ENCODE peak calls at places on chromosomes 6 and 20, in ten cellular contexts. E is T-helper 1 cell; I is naive thymus-derived CD4-positive, alpha-beta T cell; D is activated naive CD8-positive, alpha-beta T cell treated with anti-CD3 and anti-CD28 coated beads, Interleukin-2, amount 50 U/mL, for 24 hours; S is stimulated activated CD8-positive, alpha-beta memory T cell treated with anti-CD3 and anti-CD28 coated beads, Interleukin-2, amount 100 ng/mL, for 1 hour; U is AG04450; N is activated T-helper 2 cell treated with anti-CD3 and anti-CD28 coated beads, Interferon-gamma antibody, Interleukin-2, Interleukin-4, amounts not matched to agents 10 μg/mL and 5 μg/mL and 100 μg/mL, durations not matched to agents 14 hours and 24 hours and 36 hours; L is tibial artery; P is GM12891; A is small intestine. F is an unnamed sample.

GRCh38 chr6:141261016-141261671 is 871.6 kb upstream of the GJE1 start:
- DNase-seq in P (no peak), N (no peak), U (no peak), L (no peak), A (peak; percentile 16), D (no peak), E (no peak), I (no peak), S (no peak), F (no peak)

GRCh38 chr20:35306931-35307517 is 14.8 kb upstream of the FAM83C start:
- DNase-seq in A (peak; percentile 73), I (peak; percentile 19), U (no peak), S (no peak), E (no peak), D (no peak), N (peak; percentile 26), P (no peak), L (peak; percentile 76), F (peak; percentile 56)

GRCh38 chr20:25038591-25039015 is 19.3 kb downstream of the ACSS1 start:
- DNase-seq in D (no peak), E (no peak), P (no peak), A (no peak), N (no peak), I (no peak), L (no peak), U (no peak), S (no peak), F (no peak)

GRCh38 chr6:83883240-83883639 is 23.8 kb downstream of the CYB5R4 start:
- DNase-seq in D (no peak), U (no peak), A (no peak), E (no peak), L (no peak), S (no peak), N (no peak), P (no peak), I (no peak), F (no peak)

GRCh38 chr20:16607364-16608264 is 34.4 kb upstream of the KIF16B start:
- DNase-seq in E (no peak), D (no peak), L (no peak), A (peak; percentile 86), S (no peak), I (no peak), U (no peak), P (no peak), N (no peak), F (no peak)

GRCh38 chr6:119742188-119742803 is 392.7 kb upstream of the MAN1A1 start:
- DNase-seq in U (no peak), S (peak; percentile 5), P (peak; percentile 4), N (peak; percentile 36), A (peak; percentile 47), I (peak; percentile 5), D (peak; percentile 68), L (peak; percentile 67), E (no peak), F (peak; percentile 80)

GRCh38 chr20:1369970-1370369 is 22.9 kb downstream of the FKBP1A start:
- DNase-seq in S (no peak), L (no peak), E (no peak), N (no peak), I (no peak), A (no peak), P (no peak), U (no peak), D (no peak), F (no peak)

GRCh38 chr6:108947114-108947854 is 99.1 kb downstream of the ARMC2 start:
- DNase-seq in I (no peak), E (no peak), N (no peak), S (no peak), P (no peak), U (peak; percentile 20), D (no peak), L (no peak), A (no peak), F (peak; percentile 68)

GRCh38 chr20:57315083-57315963 is 14.3 kb upstream of the SPO11 start:
- DNase-seq in L (no peak), D (no peak), E (no peak), N (no peak), I (no peak), A (no peak), P (no peak), U (no peak), S (no peak), F (no peak)

GRCh38 chr6:14129572-14129971 is 12.0 kb downstream of the CD83 start:
- DNase-seq in I (peak; percentile 45), S (no peak), U (peak; percentile 49), N (no peak), A (peak; percentile 71), D (no peak), L (no peak), P (no peak), E (no peak), F (peak; percentile 64)

GRCh38 chr6:149484733-149485700 is at the start of gene ZC3H12D:
- DNase-seq in L (peak; percentile 73), N (peak; percentile 70), A (peak; percentile 96), E (peak; percentile 81), S (peak; percentile 71), I (peak; percentile 85), U (no peak), D (peak; percentile 78), P (no peak), F (peak; percentile 93)

GRCh38 chr6:24777227-24777626 is 2.5 kb downstream of the GMNN start:
- DNase-seq in E (no peak), P (no peak), D (no peak), N (no peak), A (no peak), L (no peak), I (no peak), U (no peak), S (no peak), F (no peak)

GRCh38 chr6:79778794-79779193 is 147.7 kb downstream of the SH3BGRL2 start:
- DNase-seq in D (no peak), A (no peak), U (no peak), S (no peak), E (no peak), P (no peak), N (no peak), I (no peak), L (no peak), F (no peak)

GRCh38 chr20:9940329-9940728 is 94.5 kb upstream of the ANKEF1 start:
- DNase-seq in L (no peak), I (no peak), S (no peak), E (no peak), U (no peak), A (no peak), N (no peak), P (no peak), D (no peak), F (no peak)

GRCh38 chr6:170456886-170457698 is 96.0 kb downstream of the PSMB1 start:
- DNase-seq in U (no peak), S (no peak), D (no peak), A (no peak), E (no peak), L (no peak), I (no peak), P (no peak), N (no peak), F (no peak)

GRCh38 chr6:138622967-138623366 is 123.7 kb upstream of the NHSL1 start:
- DNase-seq in S (no peak), N (no peak), D (no peak), P (no peak), L (no peak), A (no peak), E (no peak), U (no peak), I (no peak), F (no peak)

F was measured in KBM-7.